ENCODE peak calls at places on chromosomes 7 and 10, in six cellular contexts. M is myocyte, I is NCI-H2171, O is NCI-H1092 treated with DMSO at 0.1 percent for 48 hours, J is M059J, N is IMR-90. Q is an unnamed sample.

GRCh38 chr7:139748373-139748765 is 29.4 kb downstream of the HIPK2 start:
- DNase-seq in O (no peak), I (no peak), J (no peak), M (no peak), N (no peak), Q (no peak)

GRCh38 chr10:89516149-89516832 is 19.1 kb downstream of the SLC16A12 start:
- DNase-seq in N (peak; percentile 98), M (peak; percentile 90), J (peak; percentile 95), O (no peak), I (no peak), Q (peak; percentile 97)

GRCh38 chr7:139697031-139697430 is 80.8 kb downstream of the HIPK2 start:
- DNase-seq in J (no peak), N (no peak), I (peak; percentile 47), M (no peak), O (peak; percentile 81), Q (no peak)

GRCh38 chr10:93028881-93029280 is 31.7 kb upstream of the CYP26C1 start:
- DNase-seq in M (peak; percentile 56), O (no peak), I (no peak), J (peak; percentile 67), N (peak; percentile 67), Q (peak; percentile 59)

GRCh38 chr7:5284304-5285281 is 1.9 kb downstream of the SLC29A4 start:
- DNase-seq in O (peak; percentile 88), I (peak; percentile 58), M (peak; percentile 70), N (no peak), J (peak; percentile 53), Q (peak; percentile 14)

GRCh38 chr7:20791523-20791879 is 4.8 kb upstream of the SP8 start:
- DNase-seq in N (no peak), M (no peak), J (no peak), O (no peak), I (no peak), Q (no peak)

GRCh38 chr10:103715430-103715829 is 139.9 kb downstream of the SH3PXD2A start:
- DNase-seq in J (peak; percentile 86), N (peak; percentile 95), I (no peak), O (no peak), M (peak; percentile 90), Q (peak; percentile 82)

GRCh38 chr10:870564-871166 is 60.8 kb downstream of the LARP4B start:
- DNase-seq in J (no peak), I (no peak), N (no peak), M (no peak), O (no peak), Q (no peak)

GRCh38 chr10:104254493-104255243 is at the start of gene GSTO1:
- DNase-seq in N (peak; percentile 76), I (peak; percentile 9), M (peak; percentile 70), O (no peak), J (peak; percentile 78), Q (peak; percentile 59)

GRCh38 chr10:133013478-133013877 is 71.1 kb upstream of the CFAP46 start:
- DNase-seq in N (no peak), O (no peak), J (no peak), M (no peak), I (no peak), Q (no peak)

Q was measured in astrocyte of the spinal cord.